ENCODE peak calls at places on chromosomes 5 and 9, in eight cellular contexts. One of them, this sample, is unnamed.
A peak's percentile ranks its signal among the peaks of the same experiment; 100 is the strongest.

GRCh38 chr5:146001544-146002185 is 65.3 kb downstream of the SH3RF2 start:
- DNase-seq in Ammon's horn: no peak
- DNase-seq in fibroblast of the aortic adventitia: peak; percentile 18
- DNase-seq in anterior cingulate cortex: no peak
- DNase-seq in stimulated activated CD4-positive, alpha-beta T cell treated with anti-CD3 and anti-CD28 coated beads, Interleukin-12 subunit alpha, Interleukin-12 subunit beta, amount 100 ng/mL, for 4 hours: no peak
- DNase-seq in activated CD4-positive, alpha-beta T cell treated with anti-CD3 and anti-CD28 coated beads, Interleukin-2, amount 50 U/mL, for 1 hour: no peak
- DNase-seq in activated T-cell treated with anti-CD3 and anti-CD28 coated beads, Interleukin-2, amount 50 U/mL, for 72 hours: no peak
- DNase-seq in NCI-H69: no peak
- DNase-seq in this sample: no peak

GRCh38 chr5:119031905-119032304 is 39.0 kb upstream of the DMXL1 start:
- DNase-seq in Ammon's horn: no peak
- DNase-seq in fibroblast of the aortic adventitia: no peak
- DNase-seq in anterior cingulate cortex: no peak
- DNase-seq in stimulated activated CD4-positive, alpha-beta T cell treated with anti-CD3 and anti-CD28 coated beads, Interleukin-12 subunit alpha, Interleukin-12 subunit beta, amount 100 ng/mL, for 4 hours: no peak
- DNase-seq in activated CD4-positive, alpha-beta T cell treated with anti-CD3 and anti-CD28 coated beads, Interleukin-2, amount 50 U/mL, for 1 hour: no peak
- DNase-seq in activated T-cell treated with anti-CD3 and anti-CD28 coated beads, Interleukin-2, amount 50 U/mL, for 72 hours: peak; percentile 40
- DNase-seq in NCI-H69: no peak
- DNase-seq in this sample: no peak

GRCh38 chr5:72509401-72509800 is 2.2 kb upstream of the ZNF366 start:
- DNase-seq in Ammon's horn: peak; percentile 76
- DNase-seq in fibroblast of the aortic adventitia: no peak
- DNase-seq in anterior cingulate cortex: no peak
- DNase-seq in stimulated activated CD4-positive, alpha-beta T cell treated with anti-CD3 and anti-CD28 coated beads, Interleukin-12 subunit alpha, Interleukin-12 subunit beta, amount 100 ng/mL, for 4 hours: no peak
- DNase-seq in activated CD4-positive, alpha-beta T cell treated with anti-CD3 and anti-CD28 coated beads, Interleukin-2, amount 50 U/mL, for 1 hour: no peak
- DNase-seq in activated T-cell treated with anti-CD3 and anti-CD28 coated beads, Interleukin-2, amount 50 U/mL, for 72 hours: no peak
- DNase-seq in NCI-H69: no peak
- DNase-seq in this sample: no peak

GRCh38 chr5:67262202-67262601 is 65.6 kb upstream of the CD180 start:
- DNase-seq in Ammon's horn: no peak
- DNase-seq in fibroblast of the aortic adventitia: no peak
- DNase-seq in anterior cingulate cortex: no peak
- DNase-seq in stimulated activated CD4-positive, alpha-beta T cell treated with anti-CD3 and anti-CD28 coated beads, Interleukin-12 subunit alpha, Interleukin-12 subunit beta, amount 100 ng/mL, for 4 hours: no peak
- DNase-seq in activated CD4-positive, alpha-beta T cell treated with anti-CD3 and anti-CD28 coated beads, Interleukin-2, amount 50 U/mL, for 1 hour: no peak
- DNase-seq in activated T-cell treated with anti-CD3 and anti-CD28 coated beads, Interleukin-2, amount 50 U/mL, for 72 hours: no peak
- DNase-seq in NCI-H69: no peak
- DNase-seq in this sample: no peak

GRCh38 chr5:92808474-92808873 is 772.5 kb downstream of the NR2F1-AS1 start:
- DNase-seq in Ammon's horn: no peak
- DNase-seq in fibroblast of the aortic adventitia: no peak
- DNase-seq in anterior cingulate cortex: no peak
- DNase-seq in stimulated activated CD4-positive, alpha-beta T cell treated with anti-CD3 and anti-CD28 coated beads, Interleukin-12 subunit alpha, Interleukin-12 subunit beta, amount 100 ng/mL, for 4 hours: no peak
- DNase-seq in activated CD4-positive, alpha-beta T cell treated with anti-CD3 and anti-CD28 coated beads, Interleukin-2, amount 50 U/mL, for 1 hour: no peak
- DNase-seq in activated T-cell treated with anti-CD3 and anti-CD28 coated beads, Interleukin-2, amount 50 U/mL, for 72 hours: no peak
- DNase-seq in NCI-H69: no peak
- DNase-seq in this sample: no peak

GRCh38 chr9:125493384-125493783 is 213.6 kb downstream of the MAPKAP1 start:
- DNase-seq in Ammon's horn: no peak
- DNase-seq in fibroblast of the aortic adventitia: no peak
- DNase-seq in anterior cingulate cortex: no peak
- DNase-seq in stimulated activated CD4-positive, alpha-beta T cell treated with anti-CD3 and anti-CD28 coated beads, Interleukin-12 subunit alpha, Interleukin-12 subunit beta, amount 100 ng/mL, for 4 hours: no peak
- DNase-seq in activated CD4-positive, alpha-beta T cell treated with anti-CD3 and anti-CD28 coated beads, Interleukin-2, amount 50 U/mL, for 1 hour: no peak
- DNase-seq in activated T-cell treated with anti-CD3 and anti-CD28 coated beads, Interleukin-2, amount 50 U/mL, for 72 hours: no peak
- DNase-seq in NCI-H69: no peak
- DNase-seq in this sample: peak; percentile 80

GRCh38 chr5:66840527-66841013 is 244.4 kb downstream of the MAST4 start:
- DNase-seq in Ammon's horn: no peak
- DNase-seq in fibroblast of the aortic adventitia: no peak
- DNase-seq in anterior cingulate cortex: no peak
- DNase-seq in stimulated activated CD4-positive, alpha-beta T cell treated with anti-CD3 and anti-CD28 coated beads, Interleukin-12 subunit alpha, Interleukin-12 subunit beta, amount 100 ng/mL, for 4 hours: no peak
- DNase-seq in activated CD4-positive, alpha-beta T cell treated with anti-CD3 and anti-CD28 coated beads, Interleukin-2, amount 50 U/mL, for 1 hour: no peak
- DNase-seq in activated T-cell treated with anti-CD3 and anti-CD28 coated beads, Interleukin-2, amount 50 U/mL, for 72 hours: peak; percentile 54
- DNase-seq in NCI-H69: no peak
- DNase-seq in this sample: no peak

GRCh38 chr9:70679845-70680244 is 265.4 kb upstream of the KLF9 start:
- DNase-seq in Ammon's horn: no peak
- DNase-seq in fibroblast of the aortic adventitia: peak; percentile 68
- DNase-seq in anterior cingulate cortex: no peak
- DNase-seq in stimulated activated CD4-positive, alpha-beta T cell treated with anti-CD3 and anti-CD28 coated beads, Interleukin-12 subunit alpha, Interleukin-12 subunit beta, amount 100 ng/mL, for 4 hours: no peak
- DNase-seq in activated CD4-positive, alpha-beta T cell treated with anti-CD3 and anti-CD28 coated beads, Interleukin-2, amount 50 U/mL, for 1 hour: no peak
- DNase-seq in activated T-cell treated with anti-CD3 and anti-CD28 coated beads, Interleukin-2, amount 50 U/mL, for 72 hours: no peak
- DNase-seq in NCI-H69: no peak
- DNase-seq in this sample: no peak

GRCh38 chr5:136328097-136328496 is 37.2 kb downstream of the TRPC7 start:
- DNase-seq in Ammon's horn: no peak
- DNase-seq in fibroblast of the aortic adventitia: no peak
- DNase-seq in anterior cingulate cortex: no peak
- DNase-seq in stimulated activated CD4-positive, alpha-beta T cell treated with anti-CD3 and anti-CD28 coated beads, Interleukin-12 subunit alpha, Interleukin-12 subunit beta, amount 100 ng/mL, for 4 hours: no peak
- DNase-seq in activated CD4-positive, alpha-beta T cell treated with anti-CD3 and anti-CD28 coated beads, Interleukin-2, amount 50 U/mL, for 1 hour: no peak
- DNase-seq in activated T-cell treated with anti-CD3 and anti-CD28 coated beads, Interleukin-2, amount 50 U/mL, for 72 hours: no peak
- DNase-seq in NCI-H69: no peak
- DNase-seq in this sample: no peak

GRCh38 chr9:109190151-109190550 is 23.1 kb upstream of the FRRS1L start:
- DNase-seq in Ammon's horn: no peak
- DNase-seq in fibroblast of the aortic adventitia: no peak
- DNase-seq in anterior cingulate cortex: no peak
- DNase-seq in stimulated activated CD4-positive, alpha-beta T cell treated with anti-CD3 and anti-CD28 coated beads, Interleukin-12 subunit alpha, Interleukin-12 subunit beta, amount 100 ng/mL, for 4 hours: no peak
- DNase-seq in activated CD4-positive, alpha-beta T cell treated with anti-CD3 and anti-CD28 coated beads, Interleukin-2, amount 50 U/mL, for 1 hour: no peak
- DNase-seq in activated T-cell treated with anti-CD3 and anti-CD28 coated beads, Interleukin-2, amount 50 U/mL, for 72 hours: no peak
- DNase-seq in NCI-H69: no peak
- DNase-seq in this sample: no peak

GRCh38 chr5:176790921-176791320 is 19.4 kb upstream of the UNC5A start:
- DNase-seq in Ammon's horn: no peak
- DNase-seq in fibroblast of the aortic adventitia: peak; percentile 67
- DNase-seq in anterior cingulate cortex: no peak
- DNase-seq in stimulated activated CD4-positive, alpha-beta T cell treated with anti-CD3 and anti-CD28 coated beads, Interleukin-12 subunit alpha, Interleukin-12 subunit beta, amount 100 ng/mL, for 4 hours: no peak
- DNase-seq in activated CD4-positive, alpha-beta T cell treated with anti-CD3 and anti-CD28 coated beads, Interleukin-2, amount 50 U/mL, for 1 hour: no peak
- DNase-seq in activated T-cell treated with anti-CD3 and anti-CD28 coated beads, Interleukin-2, amount 50 U/mL, for 72 hours: no peak
- DNase-seq in NCI-H69: no peak
- DNase-seq in this sample: no peak

GRCh38 chr5:134038143-134038542 is 33.4 kb upstream of the VDAC1 start:
- DNase-seq in Ammon's horn: no peak
- DNase-seq in fibroblast of the aortic adventitia: no peak
- DNase-seq in anterior cingulate cortex: no peak
- DNase-seq in stimulated activated CD4-positive, alpha-beta T cell treated with anti-CD3 and anti-CD28 coated beads, Interleukin-12 subunit alpha, Interleukin-12 subunit beta, amount 100 ng/mL, for 4 hours: no peak
- DNase-seq in activated CD4-positive, alpha-beta T cell treated with anti-CD3 and anti-CD28 coated beads, Interleukin-2, amount 50 U/mL, for 1 hour: no peak
- DNase-seq in activated T-cell treated with anti-CD3 and anti-CD28 coated beads, Interleukin-2, amount 50 U/mL, for 72 hours: no peak
- DNase-seq in NCI-H69: peak; percentile 94
- DNase-seq in this sample: no peak

GRCh38 chr5:136192015-136192525 is 892 bp downstream of the SMIM32 start:
- DNase-seq in Ammon's horn: no peak
- DNase-seq in fibroblast of the aortic adventitia: no peak
- DNase-seq in anterior cingulate cortex: no peak
- DNase-seq in stimulated activated CD4-positive, alpha-beta T cell treated with anti-CD3 and anti-CD28 coated beads, Interleukin-12 subunit alpha, Interleukin-12 subunit beta, amount 100 ng/mL, for 4 hours: no peak
- DNase-seq in activated CD4-positive, alpha-beta T cell treated with anti-CD3 and anti-CD28 coated beads, Interleukin-2, amount 50 U/mL, for 1 hour: no peak
- DNase-seq in activated T-cell treated with anti-CD3 and anti-CD28 coated beads, Interleukin-2, amount 50 U/mL, for 72 hours: no peak
- DNase-seq in NCI-H69: peak; percentile 64
- DNase-seq in this sample: no peak

GRCh38 chr5:78237911-78238310 is 56.6 kb downstream of the AP3B1 start:
- DNase-seq in Ammon's horn: no peak
- DNase-seq in fibroblast of the aortic adventitia: no peak
- DNase-seq in anterior cingulate cortex: no peak
- DNase-seq in stimulated activated CD4-positive, alpha-beta T cell treated with anti-CD3 and anti-CD28 coated beads, Interleukin-12 subunit alpha, Interleukin-12 subunit beta, amount 100 ng/mL, for 4 hours: no peak
- DNase-seq in activated CD4-positive, alpha-beta T cell treated with anti-CD3 and anti-CD28 coated beads, Interleukin-2, amount 50 U/mL, for 1 hour: no peak
- DNase-seq in activated T-cell treated with anti-CD3 and anti-CD28 coated beads, Interleukin-2, amount 50 U/mL, for 72 hours: no peak
- DNase-seq in NCI-H69: no peak
- DNase-seq in this sample: no peak

GRCh38 chr9:135061441-135061840 is 26.0 kb upstream of the OLFM1 start:
- DNase-seq in Ammon's horn: no peak
- DNase-seq in fibroblast of the aortic adventitia: no peak
- DNase-seq in anterior cingulate cortex: no peak
- DNase-seq in stimulated activated CD4-positive, alpha-beta T cell treated with anti-CD3 and anti-CD28 coated beads, Interleukin-12 subunit alpha, Interleukin-12 subunit beta, amount 100 ng/mL, for 4 hours: no peak
- DNase-seq in activated CD4-positive, alpha-beta T cell treated with anti-CD3 and anti-CD28 coated beads, Interleukin-2, amount 50 U/mL, for 1 hour: no peak
- DNase-seq in activated T-cell treated with anti-CD3 and anti-CD28 coated beads, Interleukin-2, amount 50 U/mL, for 72 hours: no peak
- DNase-seq in NCI-H69: no peak
- DNase-seq in this sample: no peak

GRCh38 chr5:135386096-135386495 is 12.9 kb downstream of the MACROH2A1 start:
- DNase-seq in Ammon's horn: no peak
- DNase-seq in fibroblast of the aortic adventitia: peak; percentile 53
- DNase-seq in anterior cingulate cortex: no peak
- DNase-seq in stimulated activated CD4-positive, alpha-beta T cell treated with anti-CD3 and anti-CD28 coated beads, Interleukin-12 subunit alpha, Interleukin-12 subunit beta, amount 100 ng/mL, for 4 hours: no peak
- DNase-seq in activated CD4-positive, alpha-beta T cell treated with anti-CD3 and anti-CD28 coated beads, Interleukin-2, amount 50 U/mL, for 1 hour: no peak
- DNase-seq in activated T-cell treated with anti-CD3 and anti-CD28 coated beads, Interleukin-2, amount 50 U/mL, for 72 hours: no peak
- DNase-seq in NCI-H69: no peak
- DNase-seq in this sample: no peak

GRCh38 chr5:150670961-150671337 is 9.9 kb downstream of the MYOZ3 start:
- DNase-seq in Ammon's horn: no peak
- DNase-seq in fibroblast of the aortic adventitia: peak; percentile 45
- DNase-seq in anterior cingulate cortex: no peak
- DNase-seq in stimulated activated CD4-positive, alpha-beta T cell treated with anti-CD3 and anti-CD28 coated beads, Interleukin-12 subunit alpha, Interleukin-12 subunit beta, amount 100 ng/mL, for 4 hours: no peak
- DNase-seq in activated CD4-positive, alpha-beta T cell treated with anti-CD3 and anti-CD28 coated beads, Interleukin-2, amount 50 U/mL, for 1 hour: no peak
- DNase-seq in activated T-cell treated with anti-CD3 and anti-CD28 coated beads, Interleukin-2, amount 50 U/mL, for 72 hours: no peak
- DNase-seq in NCI-H69: no peak
- DNase-seq in this sample: no peak

GRCh38 chr5:57304931-57305330 is 131.1 kb downstream of the GPBP1 start:
- DNase-seq in Ammon's horn: no peak
- DNase-seq in fibroblast of the aortic adventitia: no peak
- DNase-seq in anterior cingulate cortex: no peak
- DNase-seq in stimulated activated CD4-positive, alpha-beta T cell treated with anti-CD3 and anti-CD28 coated beads, Interleukin-12 subunit alpha, Interleukin-12 subunit beta, amount 100 ng/mL, for 4 hours: no peak
- DNase-seq in activated CD4-positive, alpha-beta T cell treated with anti-CD3 and anti-CD28 coated beads, Interleukin-2, amount 50 U/mL, for 1 hour: no peak
- DNase-seq in activated T-cell treated with anti-CD3 and anti-CD28 coated beads, Interleukin-2, amount 50 U/mL, for 72 hours: no peak
- DNase-seq in NCI-H69: no peak
- DNase-seq in this sample: no peak

GRCh38 chr5:93673555-93673954 is 67.8 kb downstream of the POU5F2 start:
- DNase-seq in Ammon's horn: no peak
- DNase-seq in fibroblast of the aortic adventitia: no peak
- DNase-seq in anterior cingulate cortex: no peak
- DNase-seq in stimulated activated CD4-positive, alpha-beta T cell treated with anti-CD3 and anti-CD28 coated beads, Interleukin-12 subunit alpha, Interleukin-12 subunit beta, amount 100 ng/mL, for 4 hours: no peak
- DNase-seq in activated CD4-positive, alpha-beta T cell treated with anti-CD3 and anti-CD28 coated beads, Interleukin-2, amount 50 U/mL, for 1 hour: no peak
- DNase-seq in activated T-cell treated with anti-CD3 and anti-CD28 coated beads, Interleukin-2, amount 50 U/mL, for 72 hours: no peak
- DNase-seq in NCI-H69: peak; percentile 46
- DNase-seq in this sample: no peak

GRCh38 chr9:13597427-13597826 is 317.9 kb upstream of the MPDZ start:
- DNase-seq in Ammon's horn: no peak
- DNase-seq in fibroblast of the aortic adventitia: no peak
- DNase-seq in anterior cingulate cortex: no peak
- DNase-seq in stimulated activated CD4-positive, alpha-beta T cell treated with anti-CD3 and anti-CD28 coated beads, Interleukin-12 subunit alpha, Interleukin-12 subunit beta, amount 100 ng/mL, for 4 hours: no peak
- DNase-seq in activated CD4-positive, alpha-beta T cell treated with anti-CD3 and anti-CD28 coated beads, Interleukin-2, amount 50 U/mL, for 1 hour: no peak
- DNase-seq in activated T-cell treated with anti-CD3 and anti-CD28 coated beads, Interleukin-2, amount 50 U/mL, for 72 hours: no peak
- DNase-seq in NCI-H69: no peak
- DNase-seq in this sample: no peak

GRCh38 chr9:33130501-33130900 is 36.6 kb downstream of the B4GALT1 start:
- DNase-seq in Ammon's horn: no peak
- DNase-seq in fibroblast of the aortic adventitia: peak; percentile 57
- DNase-seq in anterior cingulate cortex: no peak
- DNase-seq in stimulated activated CD4-positive, alpha-beta T cell treated with anti-CD3 and anti-CD28 coated beads, Interleukin-12 subunit alpha, Interleukin-12 subunit beta, amount 100 ng/mL, for 4 hours: no peak
- DNase-seq in activated CD4-positive, alpha-beta T cell treated with anti-CD3 and anti-CD28 coated beads, Interleukin-2, amount 50 U/mL, for 1 hour: no peak
- DNase-seq in activated T-cell treated with anti-CD3 and anti-CD28 coated beads, Interleukin-2, amount 50 U/mL, for 72 hours: no peak
- DNase-seq in NCI-H69: no peak
- DNase-seq in this sample: no peak

GRCh38 chr9:73137286-73137899 is 14.3 kb upstream of the ANXA1 start:
- DNase-seq in Ammon's horn: no peak
- DNase-seq in fibroblast of the aortic adventitia: peak; percentile 43
- DNase-seq in anterior cingulate cortex: no peak
- DNase-seq in stimulated activated CD4-positive, alpha-beta T cell treated with anti-CD3 and anti-CD28 coated beads, Interleukin-12 subunit alpha, Interleukin-12 subunit beta, amount 100 ng/mL, for 4 hours: no peak
- DNase-seq in activated CD4-positive, alpha-beta T cell treated with anti-CD3 and anti-CD28 coated beads, Interleukin-2, amount 50 U/mL, for 1 hour: no peak
- DNase-seq in activated T-cell treated with anti-CD3 and anti-CD28 coated beads, Interleukin-2, amount 50 U/mL, for 72 hours: no peak
- DNase-seq in NCI-H69: peak; percentile 88
- DNase-seq in this sample: no peak

GRCh38 chr5:16245249-16245648 is 65.7 kb upstream of the MARCHF11 start:
- DNase-seq in Ammon's horn: no peak
- DNase-seq in fibroblast of the aortic adventitia: no peak
- DNase-seq in anterior cingulate cortex: no peak
- DNase-seq in stimulated activated CD4-positive, alpha-beta T cell treated with anti-CD3 and anti-CD28 coated beads, Interleukin-12 subunit alpha, Interleukin-12 subunit beta, amount 100 ng/mL, for 4 hours: no peak
- DNase-seq in activated CD4-positive, alpha-beta T cell treated with anti-CD3 and anti-CD28 coated beads, Interleukin-2, amount 50 U/mL, for 1 hour: no peak
- DNase-seq in activated T-cell treated with anti-CD3 and anti-CD28 coated beads, Interleukin-2, amount 50 U/mL, for 72 hours: no peak
- DNase-seq in NCI-H69: no peak
- DNase-seq in this sample: no peak

GRCh38 chr5:59874675-59875074 is 18.9 kb downstream of the PDE4D start:
- DNase-seq in Ammon's horn: no peak
- DNase-seq in fibroblast of the aortic adventitia: no peak
- DNase-seq in anterior cingulate cortex: no peak
- DNase-seq in stimulated activated CD4-positive, alpha-beta T cell treated with anti-CD3 and anti-CD28 coated beads, Interleukin-12 subunit alpha, Interleukin-12 subunit beta, amount 100 ng/mL, for 4 hours: no peak
- DNase-seq in activated CD4-positive, alpha-beta T cell treated with anti-CD3 and anti-CD28 coated beads, Interleukin-2, amount 50 U/mL, for 1 hour: no peak
- DNase-seq in activated T-cell treated with anti-CD3 and anti-CD28 coated beads, Interleukin-2, amount 50 U/mL, for 72 hours: no peak
- DNase-seq in NCI-H69: no peak
- DNase-seq in this sample: no peak

GRCh38 chr5:178454308-178454707 is 135.9 kb downstream of the COL23A1 start:
- DNase-seq in Ammon's horn: no peak
- DNase-seq in fibroblast of the aortic adventitia: no peak
- DNase-seq in anterior cingulate cortex: no peak
- DNase-seq in stimulated activated CD4-positive, alpha-beta T cell treated with anti-CD3 and anti-CD28 coated beads, Interleukin-12 subunit alpha, Interleukin-12 subunit beta, amount 100 ng/mL, for 4 hours: no peak
- DNase-seq in activated CD4-positive, alpha-beta T cell treated with anti-CD3 and anti-CD28 coated beads, Interleukin-2, amount 50 U/mL, for 1 hour: no peak
- DNase-seq in activated T-cell treated with anti-CD3 and anti-CD28 coated beads, Interleukin-2, amount 50 U/mL, for 72 hours: no peak
- DNase-seq in NCI-H69: no peak
- DNase-seq in this sample: peak; percentile 39

GRCh38 chr5:103298557-103298956 is 40.0 kb downstream of the MACIR start:
- DNase-seq in Ammon's horn: no peak
- DNase-seq in fibroblast of the aortic adventitia: no peak
- DNase-seq in anterior cingulate cortex: no peak
- DNase-seq in stimulated activated CD4-positive, alpha-beta T cell treated with anti-CD3 and anti-CD28 coated beads, Interleukin-12 subunit alpha, Interleukin-12 subunit beta, amount 100 ng/mL, for 4 hours: no peak
- DNase-seq in activated CD4-positive, alpha-beta T cell treated with anti-CD3 and anti-CD28 coated beads, Interleukin-2, amount 50 U/mL, for 1 hour: no peak
- DNase-seq in activated T-cell treated with anti-CD3 and anti-CD28 coated beads, Interleukin-2, amount 50 U/mL, for 72 hours: no peak
- DNase-seq in NCI-H69: no peak
- DNase-seq in this sample: no peak

GRCh38 chr9:18705763-18706372 is 231.9 kb downstream of the ADAMTSL1 start:
- DNase-seq in Ammon's horn: no peak
- DNase-seq in fibroblast of the aortic adventitia: peak; percentile 78
- DNase-seq in anterior cingulate cortex: no peak
- DNase-seq in stimulated activated CD4-positive, alpha-beta T cell treated with anti-CD3 and anti-CD28 coated beads, Interleukin-12 subunit alpha, Interleukin-12 subunit beta, amount 100 ng/mL, for 4 hours: no peak
- DNase-seq in activated CD4-positive, alpha-beta T cell treated with anti-CD3 and anti-CD28 coated beads, Interleukin-2, amount 50 U/mL, for 1 hour: no peak
- DNase-seq in activated T-cell treated with anti-CD3 and anti-CD28 coated beads, Interleukin-2, amount 50 U/mL, for 72 hours: no peak
- DNase-seq in NCI-H69: no peak
- DNase-seq in this sample: no peak

GRCh38 chr5:131417240-131417869 is 153.5 kb downstream of the CDC42SE2 start:
- DNase-seq in Ammon's horn: peak; percentile 86
- DNase-seq in fibroblast of the aortic adventitia: peak; percentile 85
- DNase-seq in anterior cingulate cortex: peak; percentile 36
- DNase-seq in stimulated activated CD4-positive, alpha-beta T cell treated with anti-CD3 and anti-CD28 coated beads, Interleukin-12 subunit alpha, Interleukin-12 subunit beta, amount 100 ng/mL, for 4 hours: peak; percentile 82
- DNase-seq in activated CD4-positive, alpha-beta T cell treated with anti-CD3 and anti-CD28 coated beads, Interleukin-2, amount 50 U/mL, for 1 hour: peak; percentile 88
- DNase-seq in activated T-cell treated with anti-CD3 and anti-CD28 coated beads, Interleukin-2, amount 50 U/mL, for 72 hours: peak; percentile 84
- DNase-seq in NCI-H69: peak; percentile 81
- DNase-seq in this sample: peak; percentile 73

This sample was measured in left lobe of liver.